ENCODE peak calls at places on chromosomes 7 and 10, in eight cellular contexts. G is activated T-cell treated with anti-CD3 and anti-CD28 coated beads, Interleukin-2, amount 50 U/mL, for 4 hours; Y is pancreas; V is naive B cell; O is PC-3; L is activated T-helper 17 cell treated with anti-CD3 and anti-CD28 coated beads, Interleukin-2, amount 50 U/mL, for 72 hours; K is psoas muscle; Q is left lung. F is an unnamed sample.
A peak's percentile ranks its signal among the peaks of the same experiment; 100 is the strongest.

GRCh38 chr10:95308389-95309302 is 17.8 kb upstream of the PDLIM1 start:
- ATAC-seq in G (no peak), Y (peak; percentile 85), V (no peak), O (peak; percentile 95), L (peak; percentile 48), K (peak; percentile 57), Q (peak; percentile 83), F (peak; percentile 95)

GRCh38 chr7:73354196-73354595 is 26.2 kb downstream of the FKBP6 start:
- ATAC-seq in G (no peak), Y (no peak), V (no peak), O (no peak), L (no peak), K (no peak), Q (no peak), F (no peak)

GRCh38 chr10:17685227-17685840 is 41.4 kb downstream of the STAM start:
- ATAC-seq in G (no peak), Y (no peak), V (peak; percentile 54), O (no peak), L (peak; percentile 94), K (no peak), Q (no peak), F (no peak)

GRCh38 chr7:7256731-7257274 is 74.5 kb downstream of the C1GALT1 start:
- ATAC-seq in G (no peak), Y (no peak), V (no peak), O (no peak), L (no peak), K (peak; percentile 91), Q (no peak), F (peak; percentile 83)

GRCh38 chr10:75803816-75804576 is 372.6 kb downstream of the LRMDA start:
- ATAC-seq in G (no peak), Y (peak; percentile 37), V (no peak), O (no peak), L (no peak), K (peak; percentile 53), Q (no peak), F (no peak)

GRCh38 chr7:38548605-38549004 is 82.6 kb downstream of the AMPH start:
- ATAC-seq in G (no peak), Y (no peak), V (no peak), O (no peak), L (no peak), K (no peak), Q (no peak), F (no peak)

GRCh38 chr10:128209862-128210214 is 83.6 kb upstream of the MKI67 start:
- ATAC-seq in G (no peak), Y (no peak), V (no peak), O (no peak), L (peak; percentile 10), K (no peak), Q (no peak), F (no peak)

GRCh38 chr7:90825779-90826178 is 229.7 kb downstream of the CDK14 start:
- ATAC-seq in G (no peak), Y (peak; percentile 29), V (no peak), O (peak; percentile 30), L (no peak), K (no peak), Q (peak; percentile 65), F (peak; percentile 62)

GRCh38 chr7:135704074-135704473 is 23.9 kb downstream of the SLC13A4 start:
- ATAC-seq in G (no peak), Y (peak; percentile 26), V (no peak), O (no peak), L (no peak), K (no peak), Q (no peak), F (peak; percentile 62)

GRCh38 chr7:23593706-23594105 is 3.5 kb upstream of the CCDC126 start:
- ATAC-seq in G (peak; percentile 19), Y (no peak), V (no peak), O (no peak), L (peak; percentile 38), K (no peak), Q (no peak), F (no peak)

GRCh38 chr7:17709127-17709526 is 231.2 kb downstream of the SNX13 start:
- ATAC-seq in G (no peak), Y (no peak), V (no peak), O (no peak), L (no peak), K (no peak), Q (no peak), F (no peak)

GRCh38 chr7:155814569-155815276 is 2.5 kb upstream of the SHH start:
- ATAC-seq in G (no peak), Y (no peak), V (no peak), O (peak; percentile 61), L (no peak), K (no peak), Q (no peak), F (no peak)

F was measured in SK-N-SH treated with all-trans-retinoic acid at 6 μM for 48 hours.